ENCODE peak calls at places on chromosomes 2 and 18, in six cellular contexts. K, S, U, X, Q and R are unnamed samples.

GRCh38 chr2:98870516-98871158 is 65.4 kb downstream of the CRACDL start:
- DNase-seq in K (no peak), S (no peak), U (peak; percentile 72), X (no peak), Q (no peak), R (no peak)

GRCh38 chr2:111698743-111699554 is 185.0 kb downstream of the ANAPC1 start:
- DNase-seq in K (peak; percentile 70), S (peak; percentile 90), U (peak; percentile 75), X (peak; percentile 78), Q (peak; percentile 89), R (peak; percentile 99)

GRCh38 chr2:238857929-238858328 is 10.0 kb downstream of the TWIST2 start:
- DNase-seq in K (no peak), S (no peak), U (no peak), X (no peak), Q (no peak), R (no peak)

GRCh38 chr2:137000790-137001189 is 235.4 kb downstream of the THSD7B start:
- DNase-seq in K (no peak), S (no peak), U (no peak), X (no peak), Q (no peak), R (no peak)

GRCh38 chr18:42334931-42335330 is 379.9 kb downstream of the PIK3C3 start:
- DNase-seq in K (no peak), S (no peak), U (no peak), X (no peak), Q (no peak), R (no peak)

GRCh38 chr2:146986161-146986560 is 858.7 kb upstream of the ACVR2A start:
- DNase-seq in K (no peak), S (no peak), U (no peak), X (no peak), Q (no peak), R (peak; percentile 83)

GRCh38 chr2:171098607-171099006 is 62.1 kb downstream of the TLK1 start:
- DNase-seq in K (no peak), S (no peak), U (no peak), X (no peak), Q (no peak), R (no peak)

GRCh38 chr2:65344689-65345088 is 87.7 kb downstream of the SPRED2 start:
- DNase-seq in K (no peak), S (no peak), U (no peak), X (no peak), Q (no peak), R (no peak)

GRCh38 chr2:171615071-171615470 is 72.2 kb upstream of the DYNC1I2 start:
- DNase-seq in K (no peak), S (no peak), U (no peak), X (no peak), Q (no peak), R (no peak)

GRCh38 chr2:120390381-120391055 is 44.6 kb downstream of the INHBB start:
- DNase-seq in K (no peak), S (no peak), U (peak; percentile 34), X (no peak), Q (peak; percentile 45), R (no peak)

GRCh38 chr2:219388845-219389156 is 1.1 kb upstream of the DNPEP start:
- DNase-seq in K (no peak), S (no peak), U (no peak), X (no peak), Q (no peak), R (no peak)

GRCh38 chr2:28387082-28387960 is 5.3 kb upstream of the FOSL2 start:
- DNase-seq in K (no peak), S (no peak), U (no peak), X (no peak), Q (no peak), R (peak; percentile 57)

GRCh38 chr2:235770909-235771820 is 277.3 kb downstream of the AGAP1 start:
- DNase-seq in K (no peak), S (no peak), U (peak; percentile 34), X (no peak), Q (peak; percentile 56), R (no peak)

GRCh38 chr2:218280260-218280870 is 10.0 kb downstream of the PNKD start:
- DNase-seq in K (no peak), S (no peak), U (no peak), X (no peak), Q (no peak), R (no peak)

GRCh38 chr2:221289389-221289788 is 282.7 kb downstream of the EPHA4 start:
- DNase-seq in K (no peak), S (peak; percentile 22), U (no peak), X (no peak), Q (no peak), R (no peak)

GRCh38 chr2:143732931-143733330 is 603.7 kb downstream of the ARHGAP15 start:
- DNase-seq in K (no peak), S (no peak), U (no peak), X (no peak), Q (no peak), R (no peak)

GRCh38 chr2:203453858-203454451 is 81.1 kb downstream of the RAPH1 start:
- DNase-seq in K (peak; percentile 54), S (no peak), U (no peak), X (no peak), Q (no peak), R (peak; percentile 50)

GRCh38 chr2:223697316-223697875 is 95.2 kb upstream of the SCG2 start:
- DNase-seq in K (no peak), S (no peak), U (no peak), X (no peak), Q (no peak), R (no peak)

GRCh38 chr2:155930312-155930711 is 402.2 kb downstream of the NR4A2 start:
- DNase-seq in K (no peak), S (no peak), U (no peak), X (no peak), Q (no peak), R (no peak)

GRCh38 chr2:84832772-84833461 is 48.0 kb downstream of the TRABD2A start:
- DNase-seq in K (no peak), S (no peak), U (no peak), X (peak; percentile 32), Q (peak; percentile 66), R (no peak)

GRCh38 chr2:439077-439476 is 151.2 kb upstream of the ALKAL2 start:
- DNase-seq in K (no peak), S (no peak), U (no peak), X (no peak), Q (no peak), R (no peak)

GRCh38 chr18:51039138-51040112 is 9.4 kb downstream of the SMAD4 start:
- DNase-seq in K (no peak), S (no peak), U (peak; percentile 89), X (no peak), Q (no peak), R (peak; percentile 18)

GRCh38 chr2:74764429-74765272 is 69.3 kb upstream of the HK2 start:
- DNase-seq in K (no peak), S (no peak), U (no peak), X (no peak), Q (no peak), R (no peak)

GRCh38 chr2:89763581-89764485 is 1072.4 kb downstream of the RPIA start:
- DNase-seq in K (no peak), S (no peak), U (no peak), X (peak; percentile 19), Q (peak; percentile 62), R (no peak)

GRCh38 chr18:28984731-28985130 is 807.8 kb upstream of the CDH2 start:
- DNase-seq in K (no peak), S (no peak), U (no peak), X (no peak), Q (no peak), R (peak; percentile 50)

GRCh38 chr18:25724121-25724520 is 366.3 kb downstream of the SS18 start:
- DNase-seq in K (no peak), S (no peak), U (no peak), X (no peak), Q (no peak), R (no peak)

GRCh38 chr2:62306751-62307468 is 111.0 kb downstream of the B3GNT2 start:
- DNase-seq in K (no peak), S (no peak), U (peak; percentile 59), X (no peak), Q (no peak), R (peak; percentile 95)

GRCh38 chr2:237731663-237732062 is 66.9 kb upstream of the RBM44 start:
- DNase-seq in K (no peak), S (no peak), U (no peak), X (peak; percentile 56), Q (no peak), R (peak; percentile 86)

GRCh38 chr2:181686566-181687185 is 6.4 kb upstream of the NEUROD1 start:
- DNase-seq in K (no peak), S (no peak), U (no peak), X (no peak), Q (no peak), R (no peak)

GRCh38 chr18:49490246-49490762 is 3.3 kb upstream of the C18orf32 start:
- DNase-seq in K (no peak), S (no peak), U (no peak), X (no peak), Q (no peak), R (no peak)
- H3K4me3 ChIP-seq in K (no peak overlapping the region), S (no peak overlapping the region), U (peak overlapping the region; percentile 90), X (no peak overlapping the region), Q (no peak overlapping the region), R (peak overlapping the region; percentile 97)

GRCh38 chr18:13218376-13219011 is at the start of gene LDLRAD4:
- DNase-seq in K (no peak), S (no peak), U (peak; percentile 80), X (peak; percentile 58), Q (peak; percentile 83), R (no peak)
- H3K27me3 ChIP-seq in K (peaks cover 7% of the 10 kb centered on the region), S (peaks cover 25% of the 10 kb centered on the region), U (peaks cover 28% of the 10 kb centered on the region), X (no peaks in the 10 kb centered on the region), Q (no peaks in the 10 kb centered on the region), R (peaks cover 33% of the 10 kb centered on the region)

GRCh38 chr2:109321570-109321969 is 192.6 kb downstream of the SH3RF3 start:
- DNase-seq in K (no peak), S (no peak), U (no peak), X (no peak), Q (no peak), R (no peak)
- TF ChIP-seq CTCF in K (no peak), S (no peak), U (no peak), X (no peak), Q (no peak), R (no peak)

GRCh38 chr2:205377324-205377723 is 305.0 kb upstream of the NRP2 start:
- DNase-seq in K (no peak), S (no peak), U (no peak), X (no peak), Q (no peak), R (no peak)
- H3K4me3 ChIP-seq in K (no peak overlapping the region), S (no peak overlapping the region), U (no peak overlapping the region), X (no peak overlapping the region), Q (no peak overlapping the region), R (no peak overlapping the region)